ENCODE peak calls at places on chromosomes 12 and 14, in four cellular contexts. H is H9, G is IMR-90, L is H1. O is an unnamed sample.

GRCh38 chr14:22177870-22178269 is 411.2 kb downstream of the DAD1 start:
- DNase-seq in H (no peak), G (peak; percentile 45), L (no peak), O (no peak)

GRCh38 chr12:77299001-77299400 is 233.6 kb upstream of the E2F7 start:
- DNase-seq in H (no peak), G (no peak), L (no peak), O (no peak)

GRCh38 chr14:93898731-93899130 is 28.4 kb upstream of the FAM181A start:
- DNase-seq in H (no peak), G (no peak), L (no peak), O (no peak)

GRCh38 chr14:75022655-75023054 is 19.9 kb downstream of the EIF2B2 start:
- DNase-seq in H (peak; percentile 40), G (no peak), L (no peak), O (peak; percentile 59)

GRCh38 chr12:13211859-13212664 is 15.5 kb downstream of the EMP1 start:
- DNase-seq in H (peak; percentile 71), G (peak; percentile 71), L (peak; percentile 73), O (peak; percentile 82)

GRCh38 chr12:125092872-125093680 is 27.8 kb downstream of the AACS start:
- DNase-seq in H (peak; percentile 44), G (peak; percentile 66), L (no peak), O (no peak)

GRCh38 chr12:131233737-131234474 is 280.2 kb downstream of the ADGRD1 start:
- DNase-seq in H (no peak), G (no peak), L (no peak), O (no peak)

GRCh38 chr14:102663031-102663430 is 70.6 kb downstream of the RCOR1 start:
- DNase-seq in H (peak; percentile 56), G (no peak), L (no peak), O (peak; percentile 56)

GRCh38 chr12:34288963-34289345 is 266.7 kb downstream of the ALG10 start:
- DNase-seq in H (peak; percentile 7), G (no peak), L (no peak), O (no peak)

GRCh38 chr14:61616524-61617185 is 78.7 kb upstream of the HIF1A start:
- DNase-seq in H (no peak), G (peak; percentile 89), L (no peak), O (no peak)

GRCh38 chr14:100815478-100816285 is 10.2 kb upstream of the MEG3 start:
- DNase-seq in H (no peak), G (peak; percentile 87), L (no peak), O (no peak)

GRCh38 chr14:52076334-52076733 is 7.5 kb upstream of the NID2 start:
- DNase-seq in H (no peak), G (peak; percentile 66), L (no peak), O (no peak)

GRCh38 chr12:68932701-68933563 is at the start of gene CPM:
- DNase-seq in H (peak; percentile 77), G (peak; percentile 25), L (peak; percentile 77), O (peak; percentile 53)

GRCh38 chr12:14613718-14614117 is 46.0 kb upstream of the PLBD1 start:
- DNase-seq in H (no peak), G (no peak), L (no peak), O (no peak)

GRCh38 chr12:51210690-51211395 is 7.0 kb downstream of the POU6F1 start:
- DNase-seq in H (no peak), G (no peak), L (no peak), O (no peak)

GRCh38 chr14:105021656-105022275 is 883 bp upstream of the CDCA4 start:
- DNase-seq in H (peak; percentile 62), G (peak; percentile 44), L (peak; percentile 62), O (peak; percentile 87)

GRCh38 chr14:83838221-83838620 is 1691.7 kb upstream of the FLRT2 start:
- DNase-seq in H (no peak), G (peak; percentile 5), L (no peak), O (peak; percentile 18)

GRCh38 chr14:94066089-94066676 is 14.8 kb downstream of the DDX24 start:
- DNase-seq in H (no peak), G (no peak), L (no peak), O (peak; percentile 34)

GRCh38 chr12:78622529-78623221 is 241.9 kb upstream of the SYT1 start:
- DNase-seq in H (no peak), G (no peak), L (no peak), O (no peak)

GRCh38 chr14:60655898-60656754 is 6.8 kb upstream of the SIX1 start:
- DNase-seq in H (peak; percentile 48), G (peak; percentile 25), L (peak; percentile 67), O (peak; percentile 63)

GRCh38 chr14:30621354-30621953 is 665 bp upstream of the SCFD1 start:
- DNase-seq in H (peak; percentile 38), G (peak; percentile 3), L (peak; percentile 54), O (peak; percentile 75)

GRCh38 chr14:69088523-69089445 is 64.1 kb downstream of the DCAF5 start:
- DNase-seq in H (no peak), G (peak; percentile 70), L (no peak), O (no peak)

GRCh38 chr14:71324767-71325272 is 417.6 kb downstream of the PCNX1 start:
- DNase-seq in H (peak; percentile 52), G (peak; percentile 38), L (no peak), O (peak; percentile 81)

GRCh38 chr14:31228533-31228932 is 20.9 kb upstream of the HECTD1 start:
- DNase-seq in H (no peak), G (no peak), L (no peak), O (no peak)

GRCh38 chr12:52004042-52004648 is 2.6 kb upstream of the TAMALIN start:
- DNase-seq in H (peak; percentile 83), G (peak; percentile 55), L (peak; percentile 81), O (peak; percentile 83)

GRCh38 chr14:77565289-77566081 is 51.0 kb downstream of the SPTLC2 start:
- DNase-seq in H (no peak), G (peak; percentile 70), L (no peak), O (no peak)

GRCh38 chr14:77559381-77559780 is 57.1 kb downstream of the SPTLC2 start:
- DNase-seq in H (no peak), G (no peak), L (no peak), O (no peak)

GRCh38 chr14:77557391-77557790 is 58.8 kb upstream of the ISM2 start:
- DNase-seq in H (no peak), G (no peak), L (no peak), O (no peak)

GRCh38 chr14:77562681-77563080 is 53.8 kb downstream of the SPTLC2 start:
- DNase-seq in H (no peak), G (peak; percentile 98), L (no peak), O (no peak)

DNA sequence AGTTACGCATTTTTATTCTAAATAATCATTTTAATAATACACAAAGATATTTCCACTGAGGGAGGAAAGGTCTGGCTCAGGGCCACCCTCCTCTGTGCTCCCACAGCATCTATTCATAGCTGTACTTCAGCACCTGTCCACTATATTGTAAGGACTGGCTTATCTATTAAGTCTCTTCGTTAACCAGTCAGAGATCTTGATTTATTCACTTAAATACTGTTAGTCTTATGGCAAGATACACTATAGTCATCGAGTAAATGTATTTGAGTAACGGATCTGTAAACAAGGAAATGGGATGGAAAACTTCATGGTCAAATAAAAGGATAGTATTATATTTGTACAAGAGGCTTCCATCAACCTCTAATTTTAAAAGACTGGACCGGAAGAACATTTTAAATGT is 54.6 kb downstream of the SPTLC2 start:
- DNase-seq in H (no peak), G (no peak), L (no peak), O (no peak)
- H2AK5ac ChIP-seq in H (no peak overlapping the region), G (no peak overlapping the region), L (no peak overlapping the region), O (no peak overlapping the region)

GRCh38 chr14:95410838-95411237 is 91.1 kb upstream of the CLMN start:
- DNase-seq in H (no peak), G (no peak), L (no peak), O (no peak)
- H4K5ac ChIP-seq in H (no peak overlapping the region), G (no peak overlapping the region), L (no peak overlapping the region), O (no peak overlapping the region)

DNA sequence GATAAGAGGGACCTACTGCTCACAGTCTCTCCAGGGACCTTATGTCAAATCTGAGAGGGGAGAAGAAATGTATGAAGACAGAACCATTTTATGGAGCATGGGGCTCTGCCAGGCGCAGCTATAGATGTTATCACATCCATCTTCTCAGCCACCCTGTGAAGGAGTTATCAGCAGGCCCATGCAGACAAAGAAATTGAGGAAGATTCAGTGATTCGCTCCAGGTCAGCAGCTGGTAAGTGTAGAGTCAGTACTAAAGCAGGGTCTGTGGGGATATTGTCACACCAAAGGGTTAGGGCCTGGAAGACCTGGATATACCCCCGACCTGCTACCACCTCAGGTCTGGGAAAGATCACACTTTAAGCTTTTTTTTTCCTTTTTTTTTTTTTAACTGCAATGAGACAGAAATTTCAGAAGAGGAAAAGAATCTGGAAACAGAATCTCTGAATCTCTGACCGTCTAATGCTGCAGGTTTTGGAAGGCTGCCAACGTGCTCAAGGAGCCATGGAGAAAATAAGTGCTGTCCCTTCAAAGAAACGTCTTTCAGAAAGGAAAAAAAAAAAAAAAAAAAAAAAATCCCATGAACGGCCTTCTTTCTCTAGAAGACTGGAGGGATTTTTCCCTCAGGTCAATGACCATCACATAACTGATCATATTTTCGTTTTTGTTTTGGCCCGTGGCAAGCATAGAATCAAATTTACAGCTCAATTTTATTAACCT is 73.3 kb upstream of the PLEKHG7 start:
- DNase-seq in H (no peak), G (peak; percentile 58), L (no peak), O (peak; percentile 40)
- H3K18ac ChIP-seq in H (no peak overlapping the region), G (peak overlapping the region; percentile 1), L (no peak overlapping the region), O (no peak overlapping the region)

DNA sequence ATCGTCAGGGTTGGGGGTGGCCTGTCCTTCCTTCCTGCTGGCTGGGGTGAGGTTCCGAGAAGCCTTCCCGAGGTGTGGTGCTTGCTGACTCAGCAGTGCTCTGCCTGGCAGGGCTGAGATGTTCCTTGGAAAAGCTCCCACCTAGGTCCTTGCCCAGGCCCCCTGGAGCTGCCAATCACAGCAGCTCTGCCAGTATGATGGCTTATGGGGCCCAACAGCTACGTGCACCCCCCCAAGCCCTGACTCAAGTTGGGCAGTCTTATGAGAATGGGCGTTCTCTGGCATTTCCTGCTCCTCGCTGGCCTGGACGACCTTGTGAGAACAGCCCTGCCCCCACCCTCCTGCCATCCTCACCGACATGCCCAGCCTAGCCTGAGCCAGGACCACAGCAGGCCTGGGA is 292.2 kb upstream of the CRY1 start:
- DNase-seq in H (no peak), G (no peak), L (no peak), O (no peak)
- H2AK5ac ChIP-seq in H (no peak overlapping the region), G (no peak overlapping the region), L (peak overlapping the region; percentile 55), O (no peak overlapping the region)

GRCh38 chr14:34933301-34933700 is 49.5 kb upstream of the SRP54 start:
- DNase-seq in H (no peak), G (no peak), L (no peak), O (no peak)
- H4K5ac ChIP-seq in H (no peak overlapping the region), G (no peak overlapping the region), L (no peak overlapping the region), O (no peak overlapping the region)

GRCh38 chr14:90444077-90444696 is 47.4 kb downstream of the CALM1 start:
- DNase-seq in H (no peak), G (no peak), L (no peak), O (no peak)
- H3K18ac ChIP-seq in H (no peak overlapping the region), G (no peak overlapping the region), L (no peak overlapping the region), O (no peak overlapping the region)

DNA sequence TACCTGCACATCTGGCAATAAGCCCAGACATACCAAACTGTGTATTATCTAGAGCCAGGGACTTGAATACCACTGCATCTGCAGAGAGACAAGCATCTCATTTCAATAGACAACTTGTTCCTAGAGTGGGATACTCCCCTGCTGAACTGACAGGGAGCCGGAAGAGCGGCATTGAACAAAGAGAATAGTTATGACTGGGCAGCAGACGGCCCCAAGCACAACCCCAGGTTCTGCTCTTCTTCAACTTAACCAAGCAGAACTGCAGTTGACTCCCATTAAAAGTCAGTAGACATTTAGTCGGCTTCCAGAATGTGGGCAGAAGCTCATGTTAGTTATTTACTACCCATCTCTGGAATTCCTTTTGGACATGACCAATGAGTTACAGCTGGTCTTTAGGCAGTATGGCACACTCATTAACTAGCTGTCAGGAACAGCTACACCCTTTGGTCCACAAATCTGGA is 112.9 kb downstream of the HMGA2 start:
- DNase-seq in H (no peak), G (peak; percentile 35), L (no peak), O (no peak)
- H2AK5ac ChIP-seq in H (no peak overlapping the region), G (no peak overlapping the region), L (no peak overlapping the region), O (no peak overlapping the region)